ENCODE peak calls at places on chromosomes 16 and 17, in nine cellular contexts. One of them, this sample, is unnamed.

GRCh38 chr16:23836404-23837291 is 865 bp downstream of the PRKCB start:
- DNase-seq in DND-41: peak; percentile 85
- DNase-seq in foreskin keratinocyte: no peak
- DNase-seq in substantia nigra: peak; percentile 9
- DNase-seq in CD8-positive, alpha-beta memory T cell: peak; percentile 68
- DNase-seq in A549: no peak
- DNase-seq in IMR-90: no peak
- DNase-seq in Peyer's patch: peak; percentile 85
- DNase-seq in PC-9: no peak
- DNase-seq in this sample: no peak

GRCh38 chr16:24681793-24682192 is 47.7 kb upstream of the TNRC6A start:
- DNase-seq in DND-41: no peak
- DNase-seq in foreskin keratinocyte: peak; percentile 90
- DNase-seq in substantia nigra: no peak
- DNase-seq in CD8-positive, alpha-beta memory T cell: no peak
- DNase-seq in A549: peak; percentile 55
- DNase-seq in IMR-90: peak; percentile 51
- DNase-seq in Peyer's patch: no peak
- DNase-seq in PC-9: peak; percentile 94
- DNase-seq in this sample: peak; percentile 82

GRCh38 chr16:27239906-27240655 is 28.5 kb downstream of the NSMCE1 start:
- DNase-seq in DND-41: no peak
- DNase-seq in foreskin keratinocyte: no peak
- DNase-seq in substantia nigra: no peak
- DNase-seq in CD8-positive, alpha-beta memory T cell: no peak
- DNase-seq in A549: no peak
- DNase-seq in IMR-90: peak; percentile 44
- DNase-seq in Peyer's patch: peak; percentile 35
- DNase-seq in PC-9: no peak
- DNase-seq in this sample: no peak

GRCh38 chr17:56629450-56630187 is 36.1 kb downstream of the NOG start:
- DNase-seq in DND-41: peak; percentile 8
- DNase-seq in foreskin keratinocyte: peak; percentile 15
- DNase-seq in substantia nigra: no peak
- DNase-seq in CD8-positive, alpha-beta memory T cell: peak; percentile 34
- DNase-seq in A549: peak; percentile 45
- DNase-seq in IMR-90: peak; percentile 37
- DNase-seq in Peyer's patch: no peak
- DNase-seq in PC-9: peak; percentile 43
- DNase-seq in this sample: no peak

GRCh38 chr16:89924298-89924924 is 1.3 kb downstream of the TUBB3 start:
- DNase-seq in DND-41: peak; percentile 57
- DNase-seq in foreskin keratinocyte: no peak
- DNase-seq in substantia nigra: no peak
- DNase-seq in CD8-positive, alpha-beta memory T cell: peak; percentile 41
- DNase-seq in A549: peak; percentile 58
- DNase-seq in IMR-90: peak; percentile 44
- DNase-seq in Peyer's patch: no peak
- DNase-seq in PC-9: no peak
- DNase-seq in this sample: no peak

GRCh38 chr16:83738926-83739503 is 68.8 kb upstream of the HSBP1 start:
- DNase-seq in DND-41: no peak
- DNase-seq in foreskin keratinocyte: no peak
- DNase-seq in substantia nigra: no peak
- DNase-seq in CD8-positive, alpha-beta memory T cell: no peak
- DNase-seq in A549: no peak
- DNase-seq in IMR-90: peak; percentile 31
- DNase-seq in Peyer's patch: no peak
- DNase-seq in PC-9: no peak
- DNase-seq in this sample: no peak

GRCh38 chr17:29038511-29039300 is 4.2 kb upstream of the PIPOX start:
- DNase-seq in DND-41: no peak
- DNase-seq in foreskin keratinocyte: peak; percentile 65
- DNase-seq in substantia nigra: no peak
- DNase-seq in CD8-positive, alpha-beta memory T cell: no peak
- DNase-seq in A549: no peak
- DNase-seq in IMR-90: no peak
- DNase-seq in Peyer's patch: no peak
- DNase-seq in PC-9: no peak
- DNase-seq in this sample: no peak

GRCh38 chr16:87826798-87827587 is 42.3 kb downstream of the SLC7A5 start:
- DNase-seq in DND-41: no peak
- DNase-seq in foreskin keratinocyte: no peak
- DNase-seq in substantia nigra: no peak
- DNase-seq in CD8-positive, alpha-beta memory T cell: no peak
- DNase-seq in A549: peak; percentile 87
- DNase-seq in IMR-90: no peak
- DNase-seq in Peyer's patch: no peak
- DNase-seq in PC-9: no peak
- DNase-seq in this sample: no peak

GRCh38 chr16:20624882-20625807 is 49.0 kb upstream of the ACSM2B start:
- DNase-seq in DND-41: no peak
- DNase-seq in foreskin keratinocyte: no peak
- DNase-seq in substantia nigra: no peak
- DNase-seq in CD8-positive, alpha-beta memory T cell: no peak
- DNase-seq in A549: no peak
- DNase-seq in IMR-90: no peak
- DNase-seq in Peyer's patch: no peak
- DNase-seq in PC-9: no peak
- DNase-seq in this sample: no peak

GRCh38 chr16:86868070-86868469 is 289.7 kb downstream of the FOXL1 start:
- DNase-seq in DND-41: no peak
- DNase-seq in foreskin keratinocyte: no peak
- DNase-seq in substantia nigra: no peak
- DNase-seq in CD8-positive, alpha-beta memory T cell: no peak
- DNase-seq in A549: no peak
- DNase-seq in IMR-90: no peak
- DNase-seq in Peyer's patch: no peak
- DNase-seq in PC-9: no peak
- DNase-seq in this sample: no peak

GRCh38 chr17:79534851-79535727 is 75.8 kb downstream of the RBFOX3 start:
- DNase-seq in DND-41: no peak
- DNase-seq in foreskin keratinocyte: no peak
- DNase-seq in substantia nigra: no peak
- DNase-seq in CD8-positive, alpha-beta memory T cell: no peak
- DNase-seq in A549: no peak
- DNase-seq in IMR-90: no peak
- DNase-seq in Peyer's patch: no peak
- DNase-seq in PC-9: no peak
- DNase-seq in this sample: no peak

GRCh38 chr17:79534111-79534510 is 76.7 kb downstream of the RBFOX3 start:
- DNase-seq in DND-41: no peak
- DNase-seq in foreskin keratinocyte: no peak
- DNase-seq in substantia nigra: no peak
- DNase-seq in CD8-positive, alpha-beta memory T cell: no peak
- DNase-seq in A549: no peak
- DNase-seq in IMR-90: no peak
- DNase-seq in Peyer's patch: no peak
- DNase-seq in PC-9: no peak
- DNase-seq in this sample: no peak

GRCh38 chr17:79536212-79536840 is 74.5 kb downstream of the RBFOX3 start:
- DNase-seq in DND-41: no peak
- DNase-seq in foreskin keratinocyte: no peak
- DNase-seq in substantia nigra: no peak
- DNase-seq in CD8-positive, alpha-beta memory T cell: no peak
- DNase-seq in A549: no peak
- DNase-seq in IMR-90: no peak
- DNase-seq in Peyer's patch: no peak
- DNase-seq in PC-9: no peak
- DNase-seq in this sample: no peak

GRCh38 chr17:79537061-79537460 is 73.8 kb downstream of the RBFOX3 start:
- DNase-seq in DND-41: no peak
- DNase-seq in foreskin keratinocyte: no peak
- DNase-seq in substantia nigra: no peak
- DNase-seq in CD8-positive, alpha-beta memory T cell: no peak
- DNase-seq in A549: no peak
- DNase-seq in IMR-90: no peak
- DNase-seq in Peyer's patch: no peak
- DNase-seq in PC-9: no peak
- DNase-seq in this sample: no peak

GRCh38 chr17:79535728-79536025 is 75.2 kb downstream of the RBFOX3 start:
- DNase-seq in DND-41: no peak
- DNase-seq in foreskin keratinocyte: no peak
- DNase-seq in substantia nigra: no peak
- DNase-seq in CD8-positive, alpha-beta memory T cell: no peak
- DNase-seq in A549: no peak
- DNase-seq in IMR-90: no peak
- DNase-seq in Peyer's patch: no peak
- DNase-seq in PC-9: no peak
- DNase-seq in this sample: no peak
- H3K27ac ChIP-seq in DND-41: no peak overlapping the region
- H3K27ac ChIP-seq in foreskin keratinocyte: no peak overlapping the region
- H3K27ac ChIP-seq in substantia nigra: no peak overlapping the region
- H3K27ac ChIP-seq in CD8-positive, alpha-beta memory T cell: no peak overlapping the region
- H3K27ac ChIP-seq in A549: no peak overlapping the region
- H3K27ac ChIP-seq in IMR-90: no peak overlapping the region
- H3K27ac ChIP-seq in Peyer's patch: no peak overlapping the region
- H3K27ac ChIP-seq in PC-9: no peak overlapping the region
- H3K27ac ChIP-seq in this sample: no peak overlapping the region

DNA sequence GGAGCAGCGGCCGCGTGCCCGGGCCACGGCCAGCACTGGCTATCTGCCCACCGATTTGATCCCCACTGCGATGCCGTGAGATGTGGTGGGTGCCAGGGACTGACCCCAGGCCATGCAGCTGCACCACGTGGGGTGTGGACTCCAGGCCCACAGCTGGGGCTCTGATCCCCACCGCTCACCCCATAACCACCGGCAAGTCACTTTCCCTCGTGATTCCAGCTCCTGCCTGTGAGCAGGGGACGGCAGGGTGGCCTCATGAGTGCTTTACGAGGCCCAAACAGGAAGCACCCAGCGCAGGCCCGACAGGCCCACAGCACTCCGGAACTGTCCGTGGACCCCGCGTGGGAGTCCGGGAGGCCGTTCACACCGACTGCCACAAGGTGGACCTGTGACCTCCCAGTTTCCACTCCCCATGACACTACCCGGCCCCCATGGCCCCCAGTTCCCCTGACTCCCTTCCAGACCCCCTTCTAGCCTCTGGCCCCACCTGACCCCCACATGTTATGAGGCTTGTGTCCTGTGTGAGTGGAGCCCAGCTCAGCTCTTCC is 616 bp downstream of the PTX4 start:
- DNase-seq in DND-41: no peak
- DNase-seq in foreskin keratinocyte: no peak
- DNase-seq in substantia nigra: no peak
- DNase-seq in CD8-positive, alpha-beta memory T cell: no peak
- DNase-seq in A549: no peak
- DNase-seq in IMR-90: no peak
- DNase-seq in Peyer's patch: no peak
- DNase-seq in PC-9: no peak
- DNase-seq in this sample: no peak
- H3K27ac ChIP-seq in DND-41: no peak overlapping the region
- H3K27ac ChIP-seq in foreskin keratinocyte: no peak overlapping the region
- H3K27ac ChIP-seq in substantia nigra: no peak overlapping the region
- H3K27ac ChIP-seq in CD8-positive, alpha-beta memory T cell: no peak overlapping the region
- H3K27ac ChIP-seq in A549: no peak overlapping the region
- H3K27ac ChIP-seq in IMR-90: no peak overlapping the region
- H3K27ac ChIP-seq in Peyer's patch: no peak overlapping the region
- H3K27ac ChIP-seq in PC-9: no peak overlapping the region
- H3K27ac ChIP-seq in this sample: no peak overlapping the region

GRCh38 chr17:81342062-81342699 is 47.1 kb upstream of the SLC38A10 start:
- DNase-seq in DND-41: no peak
- DNase-seq in foreskin keratinocyte: peak; percentile 48
- DNase-seq in substantia nigra: no peak
- DNase-seq in CD8-positive, alpha-beta memory T cell: no peak
- DNase-seq in A549: no peak
- DNase-seq in IMR-90: no peak
- DNase-seq in Peyer's patch: no peak
- DNase-seq in PC-9: no peak
- DNase-seq in this sample: no peak
- H3K27ac ChIP-seq in DND-41: no peak overlapping the region
- H3K27ac ChIP-seq in foreskin keratinocyte: peak overlapping the region; percentile 94
- H3K27ac ChIP-seq in substantia nigra: peak overlapping the region; percentile 71
- H3K27ac ChIP-seq in CD8-positive, alpha-beta memory T cell: no peak overlapping the region
- H3K27ac ChIP-seq in A549: peak overlapping the region; percentile 96
- H3K27ac ChIP-seq in IMR-90: peak overlapping the region; percentile 100
- H3K27ac ChIP-seq in Peyer's patch: peak overlapping the region; percentile 90
- H3K27ac ChIP-seq in PC-9: peak overlapping the region; percentile 84
- H3K27ac ChIP-seq in this sample: peak overlapping the region; percentile 94

GRCh38 chr17:39617100-39617445 is 9.4 kb upstream of the NEUROD2 start:
- DNase-seq in DND-41: no peak
- DNase-seq in foreskin keratinocyte: no peak
- DNase-seq in substantia nigra: no peak
- DNase-seq in CD8-positive, alpha-beta memory T cell: no peak
- DNase-seq in A549: no peak
- DNase-seq in IMR-90: no peak
- DNase-seq in Peyer's patch: no peak
- DNase-seq in PC-9: no peak
- DNase-seq in this sample: no peak

GRCh38 chr17:39618252-39618913 is 8.4 kb upstream of the PPP1R1B start:
- DNase-seq in DND-41: no peak
- DNase-seq in foreskin keratinocyte: no peak
- DNase-seq in substantia nigra: no peak
- DNase-seq in CD8-positive, alpha-beta memory T cell: no peak
- DNase-seq in A549: no peak
- DNase-seq in IMR-90: no peak
- DNase-seq in Peyer's patch: no peak
- DNase-seq in PC-9: no peak
- DNase-seq in this sample: no peak

GRCh38 chr17:39619786-39620101 is 7.0 kb upstream of the PPP1R1B start:
- DNase-seq in DND-41: no peak
- DNase-seq in foreskin keratinocyte: no peak
- DNase-seq in substantia nigra: no peak
- DNase-seq in CD8-positive, alpha-beta memory T cell: no peak
- DNase-seq in A549: no peak
- DNase-seq in IMR-90: no peak
- DNase-seq in Peyer's patch: no peak
- DNase-seq in PC-9: no peak
- DNase-seq in this sample: no peak

GRCh38 chr17:39618956-39619785 is 7.6 kb upstream of the PPP1R1B start:
- DNase-seq in DND-41: no peak
- DNase-seq in foreskin keratinocyte: no peak
- DNase-seq in substantia nigra: no peak
- DNase-seq in CD8-positive, alpha-beta memory T cell: no peak
- DNase-seq in A549: no peak
- DNase-seq in IMR-90: no peak
- DNase-seq in Peyer's patch: no peak
- DNase-seq in PC-9: no peak
- DNase-seq in this sample: no peak

GRCh38 chr17:39617446-39618251 is 9.1 kb upstream of the PPP1R1B start:
- DNase-seq in DND-41: peak; percentile 74
- DNase-seq in foreskin keratinocyte: no peak
- DNase-seq in substantia nigra: no peak
- DNase-seq in CD8-positive, alpha-beta memory T cell: peak; percentile 68
- DNase-seq in A549: peak; percentile 79
- DNase-seq in IMR-90: peak; percentile 13
- DNase-seq in Peyer's patch: peak; percentile 81
- DNase-seq in PC-9: peak; percentile 43
- DNase-seq in this sample: no peak
- H3K27ac ChIP-seq in DND-41: no peak overlapping the region
- H3K27ac ChIP-seq in foreskin keratinocyte: no peak overlapping the region
- H3K27ac ChIP-seq in substantia nigra: no peak overlapping the region
- H3K27ac ChIP-seq in CD8-positive, alpha-beta memory T cell: no peak overlapping the region
- H3K27ac ChIP-seq in A549: peak overlapping the region; percentile 89
- H3K27ac ChIP-seq in IMR-90: no peak overlapping the region
- H3K27ac ChIP-seq in Peyer's patch: no peak overlapping the region
- H3K27ac ChIP-seq in PC-9: no peak overlapping the region
- H3K27ac ChIP-seq in this sample: no peak overlapping the region